ENCODE peak calls at places on chromosomes 7 and 10, in four cellular contexts. One of them, this sample, is unnamed.

GRCh38 chr7:77479536-77480088 is 57.5 kb upstream of the PTPN12 start:
- DNase-seq in suprapubic skin: no peak
- DNase-seq in ELR: no peak
- DNase-seq in activated CD8-positive, alpha-beta memory T cell treated with anti-CD3 and anti-CD28 coated beads for 4 hours: no peak
- DNase-seq in this sample: no peak

GRCh38 chr7:148402159-148402558 is 188.4 kb upstream of the C7orf33 start:
- DNase-seq in activated CD8-positive, alpha-beta memory T cell treated with anti-CD3 and anti-CD28 coated beads for 4 hours: no peak
- DNase-seq in ELR: no peak
- DNase-seq in suprapubic skin: no peak
- DNase-seq in this sample: no peak

GRCh38 chr7:20541615-20542349 is 73.7 kb upstream of the ABCB5 start:
- DNase-seq in suprapubic skin: no peak
- DNase-seq in activated CD8-positive, alpha-beta memory T cell treated with anti-CD3 and anti-CD28 coated beads for 4 hours: no peak
- DNase-seq in ELR: no peak
- DNase-seq in this sample: no peak

GRCh38 chr7:17142831-17143541 is 155.5 kb upstream of the AHR start:
- DNase-seq in suprapubic skin: no peak
- DNase-seq in activated CD8-positive, alpha-beta memory T cell treated with anti-CD3 and anti-CD28 coated beads for 4 hours: no peak
- DNase-seq in ELR: peak; percentile 59
- DNase-seq in this sample: no peak

GRCh38 chr7:131161103-131161502 is 166.6 kb upstream of the MKLN1 start:
- DNase-seq in ELR: peak; percentile 84
- DNase-seq in activated CD8-positive, alpha-beta memory T cell treated with anti-CD3 and anti-CD28 coated beads for 4 hours: no peak
- DNase-seq in suprapubic skin: no peak
- DNase-seq in this sample: no peak

GRCh38 chr10:62554632-62555199 is 180.5 kb downstream of the ZNF365 start:
- DNase-seq in suprapubic skin: no peak
- DNase-seq in activated CD8-positive, alpha-beta memory T cell treated with anti-CD3 and anti-CD28 coated beads for 4 hours: no peak
- DNase-seq in ELR: peak; percentile 58
- DNase-seq in this sample: peak; percentile 8

GRCh38 chr7:24877790-24878311 is 102.1 kb downstream of the OSBPL3 start:
- DNase-seq in ELR: no peak
- DNase-seq in activated CD8-positive, alpha-beta memory T cell treated with anti-CD3 and anti-CD28 coated beads for 4 hours: no peak
- DNase-seq in suprapubic skin: no peak
- DNase-seq in this sample: no peak

GRCh38 chr10:32169556-32169955 is 113.3 kb upstream of the KIF5B start:
- DNase-seq in activated CD8-positive, alpha-beta memory T cell treated with anti-CD3 and anti-CD28 coated beads for 4 hours: no peak
- DNase-seq in ELR: no peak
- DNase-seq in suprapubic skin: no peak
- DNase-seq in this sample: no peak

GRCh38 chr10:128047991-128048826 is 78.0 kb downstream of the MKI67 start:
- DNase-seq in suprapubic skin: peak; percentile 28
- DNase-seq in activated CD8-positive, alpha-beta memory T cell treated with anti-CD3 and anti-CD28 coated beads for 4 hours: no peak
- DNase-seq in ELR: no peak
- DNase-seq in this sample: no peak